ENCODE peak calls at places on chromosome 12, in four cellular contexts. O is thoracic aorta, Q is activated B cell treated with CpG ODN at 0.5 μM for 24 hours, U is progenitor cell of endocrine pancreas. N is an unnamed sample.

GRCh38 chr12:130286041-130286440 is 51.6 kb upstream of the PIWIL1 start:
- DNase-seq in O (no peak), Q (no peak), U (no peak), N (no peak)

GRCh38 chr12:112125250-112125999 is at the start of gene TRAFD1:
- DNase-seq in O (peak; percentile 91), Q (peak; percentile 96), U (peak; percentile 98), N (peak; percentile 99)

GRCh38 chr12:42396473-42397259 is 70.7 kb downstream of the PPHLN1 start:
- DNase-seq in O (no peak), Q (no peak), U (no peak), N (no peak)

GRCh38 chr12:118060301-118061010 is 523 bp downstream of the WSB2 start:
- DNase-seq in O (no peak), Q (peak; percentile 48), U (peak; percentile 20), N (peak; percentile 70)

GRCh38 chr12:115199831-115200230 is 515.9 kb upstream of the TBX3 start:
- DNase-seq in O (no peak), Q (no peak), U (no peak), N (no peak)

GRCh38 chr12:101501410-101502045 is 26.4 kb downstream of the SPIC start:
- DNase-seq in O (no peak), Q (no peak), U (no peak), N (no peak)

GRCh38 chr12:86711716-86712115 is 455.5 kb upstream of the MGAT4C start:
- DNase-seq in O (no peak), Q (no peak), U (no peak), N (no peak)

GRCh38 chr12:55931780-55932545 is 1.0 kb downstream of the DGKA start:
- DNase-seq in O (no peak), Q (peak; percentile 44), U (peak; percentile 22), N (no peak)

GRCh38 chr12:10247659-10248058 is 35.0 kb downstream of the GABARAPL1 start:
- DNase-seq in O (no peak), Q (no peak), U (no peak), N (no peak)

GRCh38 chr12:104358353-104359003 is 54.9 kb downstream of the EID3 start:
- DNase-seq in O (peak; percentile 28), Q (peak; percentile 35), U (peak; percentile 22), N (no peak)

GRCh38 chr12:43009307-43009706 is 419.8 kb upstream of the PRICKLE1 start:
- DNase-seq in O (no peak), Q (no peak), U (no peak), N (no peak)

GRCh38 chr12:68497702-68498101 is 113.0 kb upstream of the RAP1B start:
- DNase-seq in O (no peak), Q (no peak), U (no peak), N (no peak)

GRCh38 chr12:68868043-68868790 is 60.2 kb downstream of the MDM2 start:
- DNase-seq in O (no peak), Q (no peak), U (no peak), N (no peak)

GRCh38 chr12:79298511-79298910 is 392.3 kb downstream of the PAWR start:
- DNase-seq in O (no peak), Q (no peak), U (no peak), N (no peak)

GRCh38 chr12:64057706-64058105 is 164.4 kb downstream of the KICS2 start:
- DNase-seq in O (no peak), Q (no peak), U (no peak), N (no peak)

GRCh38 chr12:115172521-115172920 is 488.5 kb upstream of the TBX3 start:
- DNase-seq in O (no peak), Q (no peak), U (no peak), N (no peak)

GRCh38 chr12:106084759-106085158 is 54.0 kb downstream of the NUAK1 start:
- DNase-seq in O (no peak), Q (no peak), U (no peak), N (no peak)

GRCh38 chr12:125674554-125674953 is 609.3 kb downstream of the AACS start:
- DNase-seq in O (no peak), Q (no peak), U (no peak), N (no peak)

GRCh38 chr12:92059976-92060375 is 85.7 kb downstream of the BTG1 start:
- DNase-seq in O (no peak), Q (no peak), U (no peak), N (no peak)

GRCh38 chr12:65666876-65667275 is 157.4 kb upstream of the HMGA2 start:
- DNase-seq in O (no peak), Q (no peak), U (no peak), N (no peak)

GRCh38 chr12:100574262-100575074 is 984 bp downstream of the GAS2L3 start:
- DNase-seq in O (no peak), Q (no peak), U (no peak), N (no peak)

DNA sequence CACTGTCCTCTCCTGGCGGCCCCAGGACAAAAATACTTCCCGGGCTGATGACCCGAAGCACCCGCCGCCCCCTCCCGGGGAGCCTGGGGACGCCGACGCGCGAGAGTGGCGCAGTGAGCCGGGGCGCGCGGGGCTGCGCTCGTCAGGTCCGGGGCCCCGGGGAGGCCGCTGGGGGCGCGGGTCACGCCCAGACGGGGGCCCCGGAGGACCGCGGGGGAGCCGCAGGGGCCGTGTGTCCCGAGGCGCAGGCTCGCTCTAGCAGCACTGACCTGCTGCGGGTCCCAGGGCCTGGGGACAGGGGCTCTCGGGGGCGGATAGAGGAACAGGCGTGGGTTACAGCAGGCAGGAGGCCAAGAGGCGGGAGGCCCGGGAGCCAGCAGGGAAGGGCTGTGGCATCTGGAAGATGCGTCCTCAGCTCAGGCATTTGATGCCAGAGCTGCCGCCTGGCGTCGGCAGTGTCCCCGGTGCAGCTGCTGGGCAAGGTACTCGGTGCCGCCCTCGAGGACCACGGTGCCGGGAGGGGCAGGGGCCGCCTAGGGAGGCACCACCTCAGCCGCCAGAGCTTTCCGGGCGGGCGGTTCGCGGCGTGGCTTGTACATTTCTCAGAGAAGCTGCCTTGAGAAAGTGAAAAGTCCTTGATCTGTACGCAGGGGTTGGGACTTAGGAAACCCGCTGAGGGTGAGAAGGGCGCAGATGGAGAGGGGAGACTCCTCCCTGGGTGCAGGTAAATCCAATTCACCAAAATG is 1.2 kb downstream of the WNT5B start:
- DNase-seq in O (no peak), Q (peak; percentile 37), U (no peak), N (no peak)
- TF ChIP-seq CTCF in O (no peak), Q (no peak), U (peak; percentile 45), N (peak; percentile 37)

GRCh38 chr12:94980577-94980976 is 22.9 kb downstream of the NDUFA12 start:
- DNase-seq in O (no peak), Q (no peak), U (no peak), N (no peak)
- TF ChIP-seq CTCF in O (no peak), Q (no peak), U (peak; percentile 41), N (peak; percentile 59)

GRCh38 chr12:47855502-47855901 is 35.8 kb upstream of the HDAC7 start:
- DNase-seq in O (no peak), Q (no peak), U (no peak), N (no peak)
- TF ChIP-seq CTCF in O (no peak), Q (no peak), U (peak; percentile 9), N (no peak)

GRCh38 chr12:6754406-6754805 is 1.5 kb upstream of the MLF2 start:
- DNase-seq in O (no peak), Q (no peak), U (no peak), N (no peak)

GRCh38 chr12:6752181-6752930 is 585 bp downstream of the MLF2 start:
- DNase-seq in O (no peak), Q (no peak), U (no peak), N (no peak)

GRCh38 chr12:6752931-6753771 is at the start of gene MLF2:
- DNase-seq in O (peak; percentile 94), Q (peak; percentile 98), U (peak; percentile 100), N (peak; percentile 99)

GRCh38 chr12:6751767-6752166 is 1.2 kb downstream of the MLF2 start:
- DNase-seq in O (no peak), Q (no peak), U (no peak), N (no peak)

GRCh38 chr12:6753772-6754356 is 923 bp upstream of the MLF2 start:
- DNase-seq in O (no peak), Q (no peak), U (no peak), N (no peak)
- TF ChIP-seq CTCF in O (peak; percentile 92), Q (no peak), U (no peak), N (no peak)

GRCh38 chr12:51238037-51238509 is 553 bp upstream of the DAZAP2 start:
- DNase-seq in O (no peak), Q (no peak), U (no peak), N (no peak)
- TF ChIP-seq CTCF in O (no peak), Q (no peak), U (no peak), N (no peak)

GRCh38 chr12:132577191-132577920 is 33.0 kb downstream of the LRCOL1 start:
- DNase-seq in O (no peak), Q (no peak), U (no peak), N (no peak)

GRCh38 chr12:132579747-132580146 is 30.6 kb downstream of the LRCOL1 start:
- DNase-seq in O (no peak), Q (no peak), U (no peak), N (no peak)

GRCh38 chr12:132578826-132579225 is 31.6 kb downstream of the LRCOL1 start:
- DNase-seq in O (no peak), Q (no peak), U (no peak), N (no peak)

GRCh38 chr12:132576701-132577100 is 33.7 kb downstream of the LRCOL1 start:
- DNase-seq in O (no peak), Q (no peak), U (no peak), N (no peak)

GRCh38 chr12:132578118-132578517 is 32.3 kb downstream of the LRCOL1 start:
- DNase-seq in O (no peak), Q (no peak), U (no peak), N (no peak)
- TF ChIP-seq CTCF in O (no peak), Q (no peak), U (no peak), N (no peak)

DNA sequence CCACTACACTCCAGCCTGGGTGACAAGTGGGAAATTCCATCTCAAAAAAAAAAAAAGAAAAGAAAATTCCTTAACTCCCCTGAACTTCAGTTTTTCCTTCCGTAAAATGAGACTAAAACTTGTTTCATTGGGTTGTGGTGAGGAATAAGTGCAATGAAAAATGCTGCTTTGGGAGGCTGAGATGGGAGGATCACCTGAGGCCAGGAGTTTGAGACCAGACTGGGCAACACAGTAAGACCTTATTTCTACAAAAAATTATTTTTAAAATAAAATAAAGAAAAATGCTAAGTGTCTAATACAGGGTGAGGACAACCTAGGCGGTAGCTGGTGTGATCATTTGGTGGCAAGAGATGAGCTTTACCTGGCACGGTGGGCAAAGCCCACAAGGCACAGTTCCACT is 6.9 kb downstream of the SMAGP start:
- DNase-seq in O (no peak), Q (no peak), U (no peak), N (no peak)
- TF ChIP-seq CTCF in O (no peak), Q (no peak), U (no peak), N (no peak)

GRCh38 chr12:53968214-53969127 is 4.5 kb upstream of the HOXC11 start:
- DNase-seq in O (no peak), Q (no peak), U (no peak), N (no peak)
- TF ChIP-seq CTCF in O (no peak), Q (no peak), U (no peak), N (no peak)